ENCODE peak calls at places on chromosomes 16 and 17, in eight cellular contexts. O, V, N, Z, I, P, G and U are unnamed samples.
A peak's percentile ranks its signal among the peaks of the same experiment; 100 is the strongest.

GRCh38 chr17:66165537-66166123 is 26.3 kb downstream of the CEP112 start:
- DNase-seq in O (peak; percentile 66), V (no peak), N (peak; percentile 78), Z (peak; percentile 5), I (no peak), P (no peak), G (peak; percentile 63), U (no peak)

GRCh38 chr16:10242076-10242475 is 59.8 kb upstream of the GRIN2A start:
- DNase-seq in O (no peak), V (no peak), N (no peak), Z (no peak), I (no peak), P (no peak), G (no peak), U (no peak)

GRCh38 chr17:36675786-36676185 is 74.4 kb downstream of the MRM1 start:
- DNase-seq in O (no peak), V (no peak), N (no peak), Z (no peak), I (no peak), P (no peak), G (no peak), U (no peak)

GRCh38 chr17:75194879-75195278 is 10.6 kb upstream of the NUP85 start:
- DNase-seq in O (peak; percentile 34), V (no peak), N (no peak), Z (no peak), I (no peak), P (no peak), G (no peak), U (no peak)

GRCh38 chr17:66614469-66614868 is 220.4 kb upstream of the CACNG5 start:
- DNase-seq in O (no peak), V (no peak), N (no peak), Z (no peak), I (no peak), P (no peak), G (no peak), U (no peak)

GRCh38 chr17:29617481-29618271 is 5.0 kb downstream of the CORO6 start:
- DNase-seq in O (no peak), V (peak; percentile 82), N (no peak), Z (peak; percentile 36), I (no peak), P (peak; percentile 94), G (peak; percentile 88), U (peak; percentile 85)

GRCh38 chr16:1613240-1613639 is 1.1 kb downstream of the CRAMP1 start:
- DNase-seq in O (no peak), V (no peak), N (no peak), Z (no peak), I (no peak), P (no peak), G (no peak), U (no peak)

GRCh38 chr16:82530883-82531282 is 95.9 kb upstream of the CDH13 start:
- DNase-seq in O (no peak), V (no peak), N (no peak), Z (no peak), I (no peak), P (no peak), G (no peak), U (no peak)

GRCh38 chr16:79628501-79628975 is 28.0 kb upstream of the MAF start:
- DNase-seq in O (no peak), V (no peak), N (no peak), Z (peak; percentile 20), I (no peak), P (no peak), G (peak; percentile 15), U (peak; percentile 19)

GRCh38 chr17:10177131-10177920 is 21.1 kb downstream of the GAS7 start:
- DNase-seq in O (no peak), V (no peak), N (no peak), Z (no peak), I (no peak), P (no peak), G (no peak), U (no peak)

GRCh38 chr16:75039941-75040340 is 41.1 kb downstream of the ZNRF1 start:
- DNase-seq in O (no peak), V (no peak), N (no peak), Z (no peak), I (no peak), P (peak; percentile 15), G (no peak), U (no peak)

GRCh38 chr16:22369221-22369811 is 5.1 kb downstream of the CDR2 start:
- DNase-seq in O (peak; percentile 41), V (no peak), N (no peak), Z (no peak), I (no peak), P (no peak), G (no peak), U (no peak)

GRCh38 chr16:85309656-85310587 is 197.7 kb upstream of the CIBAR2 start:
- DNase-seq in O (no peak), V (peak; percentile 52), N (peak; percentile 68), Z (no peak), I (no peak), P (no peak), G (no peak), U (no peak)

GRCh38 chr16:85327731-85328664 is 215.7 kb upstream of the CIBAR2 start:
- DNase-seq in O (no peak), V (no peak), N (no peak), Z (no peak), I (no peak), P (no peak), G (no peak), U (no peak)

GRCh38 chr17:8939496-8940334 is 25.8 kb downstream of the PIK3R5 start:
- DNase-seq in O (no peak), V (no peak), N (no peak), Z (peak; percentile 79), I (no peak), P (no peak), G (peak; percentile 75), U (no peak)

GRCh38 chr17:58403312-58403711 is 14.0 kb downstream of the RNF43 start:
- DNase-seq in O (no peak), V (no peak), N (no peak), Z (no peak), I (no peak), P (no peak), G (no peak), U (no peak)

GRCh38 chr17:58400826-58401225 is 16.5 kb downstream of the RNF43 start:
- DNase-seq in O (no peak), V (no peak), N (no peak), Z (no peak), I (no peak), P (no peak), G (no peak), U (no peak)

GRCh38 chr17:58401287-58401686 is 16.0 kb downstream of the RNF43 start:
- DNase-seq in O (no peak), V (no peak), N (no peak), Z (no peak), I (no peak), P (no peak), G (no peak), U (no peak)

GRCh38 chr17:58402047-58402446 is 15.3 kb downstream of the RNF43 start:
- DNase-seq in O (peak; percentile 50), V (no peak), N (no peak), Z (no peak), I (no peak), P (no peak), G (no peak), U (no peak)

GRCh38 chr17:58402679-58403078 is 14.7 kb downstream of the RNF43 start:
- DNase-seq in O (no peak), V (no peak), N (no peak), Z (no peak), I (no peak), P (no peak), G (no peak), U (no peak)
- TF ChIP-seq CTCF in O (no peak), V (no peak), N (no peak), Z (no peak), I (no peak), P (no peak), G (no peak), U (no peak)

GRCh38 chr16:2969545-2970521 is 685 bp downstream of the PAQR4 start:
- DNase-seq in O (peak; percentile 21), V (peak; percentile 67), N (peak; percentile 85), Z (no peak), I (no peak), P (no peak), G (peak; percentile 92), U (peak; percentile 43)

GRCh38 chr16:2967211-2967631 is 1.9 kb upstream of the PAQR4 start:
- DNase-seq in O (no peak), V (no peak), N (no peak), Z (no peak), I (no peak), P (no peak), G (no peak), U (no peak)

GRCh38 chr16:2968738-2969544 is at the start of gene PAQR4:
- DNase-seq in O (peak; percentile 72), V (peak; percentile 90), N (peak; percentile 98), Z (peak; percentile 72), I (peak; percentile 61), P (peak; percentile 96), G (peak; percentile 98), U (peak; percentile 77)

GRCh38 chr16:2967721-2968161 is 1.4 kb upstream of the PAQR4 start:
- DNase-seq in O (no peak), V (no peak), N (no peak), Z (no peak), I (no peak), P (no peak), G (no peak), U (no peak)

GRCh38 chr16:2968368-2968737 is 795 bp upstream of the PAQR4 start:
- DNase-seq in O (no peak), V (no peak), N (no peak), Z (no peak), I (no peak), P (no peak), G (no peak), U (no peak)
- TF ChIP-seq CTCF in O (no peak), V (no peak), N (no peak), Z (no peak), I (no peak), P (no peak), G (no peak), U (no peak)

GRCh38 chr16:89700649-89701424 is 668 bp downstream of the SPATA2L start:
- DNase-seq in O (no peak), V (no peak), N (peak; percentile 74), Z (no peak), I (peak; percentile 43), P (peak; percentile 89), G (peak; percentile 71), U (peak; percentile 48)
- TF ChIP-seq CTCF in O (peak; percentile 60), V (peak; percentile 29), N (peak; percentile 28), Z (peak; percentile 44), I (no peak), P (no peak), G (peak; percentile 47), U (no peak)

GRCh38 chr16:67023689-67024088 is 5.3 kb upstream of the CBFB start:
- DNase-seq in O (no peak), V (no peak), N (no peak), Z (no peak), I (no peak), P (no peak), G (no peak), U (no peak)
- TF ChIP-seq CTCF in O (no peak), V (no peak), N (no peak), Z (no peak), I (no peak), P (no peak), G (no peak), U (no peak)